ENCODE peak calls at places on chromosome 19, in seven cellular contexts. One of them, this sample, is unnamed.

GRCh38 chr19:12983561-12984142 is 11.6 kb upstream of the NFIX start:
- DNase-seq in nephron progenitor cell: peak
- DNase-seq in IMR-90: peak
- DNase-seq in GM06990: peak
- DNase-seq in AG04449: no peak
- DNase-seq in SK-N-SH: peak
- DNase-seq in body of pancreas: peak
- DNase-seq in this sample: peak

GRCh38 chr19:35299523-35300339 is 7.8 kb downstream of the MAG start:
- DNase-seq in nephron progenitor cell: peak
- DNase-seq in IMR-90: no peak
- DNase-seq in GM06990: no peak
- DNase-seq in AG04449: no peak
- DNase-seq in SK-N-SH: peak
- DNase-seq in body of pancreas: no peak
- DNase-seq in this sample: no peak

GRCh38 chr19:8210660-8211101 is 1.5 kb downstream of the CERS4 start:
- DNase-seq in nephron progenitor cell: no peak
- DNase-seq in IMR-90: no peak
- DNase-seq in GM06990: no peak
- DNase-seq in AG04449: no peak
- DNase-seq in SK-N-SH: no peak
- DNase-seq in body of pancreas: no peak
- DNase-seq in this sample: no peak

GRCh38 chr19:16702123-16702522 is 17.5 kb upstream of the NWD1 start:
- DNase-seq in nephron progenitor cell: no peak
- DNase-seq in IMR-90: peak
- DNase-seq in GM06990: no peak
- DNase-seq in AG04449: peak
- DNase-seq in SK-N-SH: peak
- DNase-seq in body of pancreas: no peak
- DNase-seq in this sample: no peak

GRCh38 chr19:16589917-16590316 is 17.7 kb upstream of the SLC35E1 start:
- DNase-seq in nephron progenitor cell: no peak
- DNase-seq in IMR-90: no peak
- DNase-seq in GM06990: no peak
- DNase-seq in AG04449: no peak
- DNase-seq in SK-N-SH: peak
- DNase-seq in body of pancreas: no peak
- DNase-seq in this sample: no peak

GRCh38 chr19:47633996-47634395 is 25.1 kb downstream of the BICRA start:
- DNase-seq in nephron progenitor cell: no peak
- DNase-seq in IMR-90: no peak
- DNase-seq in GM06990: no peak
- DNase-seq in AG04449: no peak
- DNase-seq in SK-N-SH: no peak
- DNase-seq in body of pancreas: no peak
- DNase-seq in this sample: no peak

GRCh38 chr19:22545751-22546150 is 88.4 kb upstream of the ZNF492 start:
- DNase-seq in nephron progenitor cell: peak
- DNase-seq in IMR-90: no peak
- DNase-seq in GM06990: no peak
- DNase-seq in AG04449: no peak
- DNase-seq in SK-N-SH: peak
- DNase-seq in body of pancreas: peak
- DNase-seq in this sample: peak

GRCh38 chr19:10230904-10231623 is at the start of gene S1PR2:
- DNase-seq in nephron progenitor cell: peak
- DNase-seq in IMR-90: peak
- DNase-seq in GM06990: peak
- DNase-seq in AG04449: no peak
- DNase-seq in SK-N-SH: peak
- DNase-seq in body of pancreas: peak
- DNase-seq in this sample: peak

GRCh38 chr19:46218160-46218559 is 11.4 kb upstream of the IGFL1 start:
- DNase-seq in nephron progenitor cell: peak
- DNase-seq in IMR-90: peak
- DNase-seq in GM06990: no peak
- DNase-seq in AG04449: no peak
- DNase-seq in SK-N-SH: no peak
- DNase-seq in body of pancreas: peak
- DNase-seq in this sample: no peak

GRCh38 chr19:32819415-32820400 is 49.9 kb downstream of the SLC7A9 start:
- DNase-seq in nephron progenitor cell: no peak
- DNase-seq in IMR-90: no peak
- DNase-seq in GM06990: peak
- DNase-seq in AG04449: no peak
- DNase-seq in SK-N-SH: no peak
- DNase-seq in body of pancreas: no peak
- DNase-seq in this sample: no peak
- TF ChIP-seq CTCF in nephron progenitor cell: no peak
- TF ChIP-seq CTCF in IMR-90: no peak
- TF ChIP-seq CTCF in GM06990: no peak
- TF ChIP-seq CTCF in AG04449: no peak
- TF ChIP-seq CTCF in SK-N-SH: no peak
- TF ChIP-seq CTCF in body of pancreas: no peak
- TF ChIP-seq CTCF in this sample: no peak

GRCh38 chr19:970695-971094 is 13.4 kb upstream of the WDR18 start:
- DNase-seq in nephron progenitor cell: no peak
- DNase-seq in IMR-90: no peak
- DNase-seq in GM06990: no peak
- DNase-seq in AG04449: no peak
- DNase-seq in SK-N-SH: peak
- DNase-seq in body of pancreas: no peak
- DNase-seq in this sample: no peak
- TF ChIP-seq CTCF in nephron progenitor cell: peak
- TF ChIP-seq CTCF in IMR-90: peak
- TF ChIP-seq CTCF in GM06990: peak
- TF ChIP-seq CTCF in AG04449: peak
- TF ChIP-seq CTCF in SK-N-SH: peak
- TF ChIP-seq CTCF in body of pancreas: peak
- TF ChIP-seq CTCF in this sample: peak

GRCh38 chr19:51339313-51339686 is 2.6 kb downstream of the VSIG10L start:
- DNase-seq in nephron progenitor cell: no peak
- DNase-seq in IMR-90: no peak
- DNase-seq in GM06990: no peak
- DNase-seq in AG04449: no peak
- DNase-seq in SK-N-SH: no peak
- DNase-seq in body of pancreas: no peak
- DNase-seq in this sample: peak
- TF ChIP-seq CTCF in nephron progenitor cell: no peak
- TF ChIP-seq CTCF in IMR-90: no peak
- TF ChIP-seq CTCF in GM06990: no peak
- TF ChIP-seq CTCF in AG04449: no peak
- TF ChIP-seq CTCF in SK-N-SH: no peak
- TF ChIP-seq CTCF in body of pancreas: no peak
- TF ChIP-seq CTCF in this sample: no peak

DNA sequence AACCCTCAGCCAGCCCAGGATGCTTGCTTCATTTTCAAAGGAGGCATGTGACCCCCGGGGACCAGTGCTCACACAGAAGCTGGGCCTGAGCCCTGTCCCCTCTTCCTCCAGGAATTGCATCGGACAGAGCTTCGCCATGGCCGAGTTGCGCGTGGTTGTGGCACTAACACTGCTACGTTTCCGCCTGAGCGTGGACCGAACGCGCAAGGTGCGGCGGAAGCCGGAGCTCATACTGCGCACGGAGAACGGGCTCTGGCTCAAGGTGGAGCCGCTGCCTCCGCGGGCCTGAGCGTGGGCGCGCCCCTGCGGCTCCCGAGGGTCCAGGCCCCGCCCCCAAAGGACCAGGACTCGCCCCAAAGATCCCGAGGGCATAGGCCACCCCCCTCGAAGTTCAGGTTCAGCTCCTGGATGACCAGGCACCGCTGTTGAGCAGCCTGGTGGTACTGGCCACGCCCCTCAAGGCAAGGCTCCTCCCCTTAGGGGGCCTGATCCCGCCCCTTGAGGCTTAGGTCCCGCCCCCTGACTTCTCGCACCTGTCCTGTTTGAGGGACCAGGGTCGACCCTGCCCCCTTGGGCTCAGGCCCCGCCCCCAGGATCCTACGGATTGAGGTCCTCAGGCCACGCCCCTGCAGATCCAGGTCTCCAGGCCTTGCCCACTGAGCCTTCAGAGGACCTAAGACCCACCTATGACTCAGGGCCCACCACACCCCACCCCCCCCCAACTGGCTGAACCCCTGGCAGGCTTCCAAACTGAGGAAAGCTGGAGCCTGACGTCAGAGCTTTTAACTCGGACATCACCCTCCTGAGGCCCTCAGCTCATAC is 43.1 kb downstream of the CYP4F22 start:
- DNase-seq in nephron progenitor cell: peak
- DNase-seq in IMR-90: no peak
- DNase-seq in GM06990: peak
- DNase-seq in AG04449: no peak
- DNase-seq in SK-N-SH: peak
- DNase-seq in body of pancreas: peak
- DNase-seq in this sample: peak
- TF ChIP-seq CTCF in nephron progenitor cell: no peak
- TF ChIP-seq CTCF in IMR-90: no peak
- TF ChIP-seq CTCF in GM06990: no peak
- TF ChIP-seq CTCF in AG04449: no peak
- TF ChIP-seq CTCF in SK-N-SH: no peak
- TF ChIP-seq CTCF in body of pancreas: no peak
- TF ChIP-seq CTCF in this sample: no peak

GRCh38 chr19:54436031-54436523 is 12.9 kb upstream of the LENG8 start:
- DNase-seq in nephron progenitor cell: no peak
- DNase-seq in IMR-90: no peak
- DNase-seq in GM06990: no peak
- DNase-seq in AG04449: no peak
- DNase-seq in SK-N-SH: no peak
- DNase-seq in body of pancreas: no peak
- DNase-seq in this sample: no peak
- TF ChIP-seq CTCF in nephron progenitor cell: no peak
- TF ChIP-seq CTCF in IMR-90: no peak
- TF ChIP-seq CTCF in GM06990: no peak
- TF ChIP-seq CTCF in AG04449: no peak
- TF ChIP-seq CTCF in SK-N-SH: no peak
- TF ChIP-seq CTCF in body of pancreas: no peak
- TF ChIP-seq CTCF in this sample: no peak

GRCh38 chr19:48872182-48872883 is at the start of gene PPP1R15A:
- DNase-seq in nephron progenitor cell: peak
- DNase-seq in IMR-90: peak
- DNase-seq in GM06990: peak
- DNase-seq in AG04449: peak
- DNase-seq in SK-N-SH: peak
- DNase-seq in body of pancreas: peak
- DNase-seq in this sample: peak
- TF ChIP-seq CTCF in nephron progenitor cell: no peak
- TF ChIP-seq CTCF in IMR-90: no peak
- TF ChIP-seq CTCF in GM06990: no peak
- TF ChIP-seq CTCF in AG04449: no peak
- TF ChIP-seq CTCF in SK-N-SH: no peak
- TF ChIP-seq CTCF in body of pancreas: peak
- TF ChIP-seq CTCF in this sample: no peak

DNA sequence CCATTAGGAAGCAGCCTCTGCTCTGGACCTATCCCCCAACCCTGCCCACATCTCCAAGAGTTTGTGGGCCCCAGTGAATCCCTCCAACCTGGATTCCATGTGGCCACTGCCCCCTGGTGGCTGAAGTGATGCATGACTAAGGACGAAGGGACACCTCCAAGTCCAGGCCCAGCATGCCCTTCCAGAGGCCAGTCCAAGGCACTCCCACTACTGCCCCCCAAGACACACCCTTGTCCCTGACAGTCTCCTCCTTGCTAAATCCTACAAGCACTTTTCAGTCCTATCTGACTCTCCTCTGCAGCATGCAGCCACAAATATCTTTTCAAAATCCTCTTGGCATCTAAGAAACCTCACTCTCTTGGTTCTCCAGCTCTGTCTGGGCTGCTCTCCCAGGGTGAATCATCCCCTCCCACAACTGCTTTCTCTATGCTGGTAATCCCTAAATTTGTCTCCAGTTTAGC is 33.0 kb downstream of the DEDD2 start:
- DNase-seq in nephron progenitor cell: peak
- DNase-seq in IMR-90: peak
- DNase-seq in GM06990: no peak
- DNase-seq in AG04449: peak
- DNase-seq in SK-N-SH: peak
- DNase-seq in body of pancreas: peak
- DNase-seq in this sample: peak
- TF ChIP-seq CTCF in nephron progenitor cell: peak
- TF ChIP-seq CTCF in IMR-90: peak
- TF ChIP-seq CTCF in GM06990: peak
- TF ChIP-seq CTCF in AG04449: peak
- TF ChIP-seq CTCF in SK-N-SH: peak
- TF ChIP-seq CTCF in body of pancreas: peak
- TF ChIP-seq CTCF in this sample: peak

This sample was measured in GM13976.